ENCODE peak calls at places on chromosomes 2 and 18, in ten cellular contexts. G, R, A, V, S, W, L, Z, K and D are unnamed samples.

GRCh38 chr2:173571021-173571821 is 216.5 kb downstream of the CDCA7 start:
- DNase-seq in K (no peak), S (peak), A (peak), L (no peak), V (no peak), R (no peak), Z (peak), W (peak), G (peak), D (no peak)

GRCh38 chr2:210557721-210558120 is 1.3 kb downstream of the CPS1 start:
- DNase-seq in S (no peak), G (no peak), V (no peak), W (no peak), R (no peak), A (no peak), Z (no peak), K (no peak), L (no peak), D (no peak)

GRCh38 chr2:112633708-112634107 is 12.0 kb upstream of the SLC20A1 start:
- DNase-seq in R (no peak), S (no peak), L (no peak), G (no peak), W (no peak), V (no peak), Z (no peak), K (no peak), A (no peak), D (no peak)

GRCh38 chr2:186968277-186968676 is 119.3 kb upstream of the ZSWIM2 start:
- DNase-seq in W (no peak), V (no peak), L (no peak), S (no peak), A (peak), K (no peak), Z (no peak), R (no peak), G (no peak), D (no peak)

GRCh38 chr2:234823877-234824376 is 127.9 kb upstream of the SH3BP4 start:
- DNase-seq in A (peak), K (peak), L (no peak), R (peak), Z (peak), G (peak), W (peak), V (peak), S (peak), D (no peak)

GRCh38 chr2:240230424-240230945 is 90.0 kb upstream of the OTOS start:
- DNase-seq in G (no peak), V (peak), R (no peak), L (no peak), K (no peak), A (no peak), W (no peak), Z (no peak), S (no peak), D (no peak)

GRCh38 chr2:30031184-30031583 is 109.8 kb upstream of the ALK start:
- DNase-seq in V (no peak), R (no peak), Z (no peak), W (no peak), A (peak), G (no peak), K (no peak), S (no peak), L (no peak), D (no peak)

GRCh38 chr2:65129276-65129612 is 662 bp downstream of the RAB1A start:
- DNase-seq in K (peak), G (no peak), S (peak), Z (peak), L (no peak), R (no peak), A (no peak), W (no peak), V (no peak), D (no peak)

GRCh38 chr2:22999951-23000350 is 385.0 kb upstream of the KLHL29 start:
- DNase-seq in R (no peak), S (no peak), A (no peak), L (no peak), K (no peak), V (no peak), G (no peak), Z (no peak), W (no peak), D (no peak)

GRCh38 chr2:101720732-101721131 is 23.2 kb downstream of the MAP4K4 start:
- DNase-seq in Z (no peak), V (no peak), A (no peak), S (no peak), L (no peak), W (no peak), K (no peak), G (no peak), R (no peak), D (no peak)

GRCh38 chr2:146986161-146986560 is 858.7 kb upstream of the ACVR2A start:
- DNase-seq in G (peak), Z (peak), S (no peak), W (peak), V (no peak), K (no peak), A (peak), L (no peak), R (no peak), D (no peak)

GRCh38 chr2:241321911-241322310 is 6.2 kb downstream of the SEPTIN2 start:
- DNase-seq in K (no peak), Z (no peak), R (no peak), A (no peak), V (no peak), S (no peak), W (no peak), G (no peak), L (no peak), D (no peak)

GRCh38 chr2:167294031-167294774 is 405.9 kb downstream of the XIRP2 start:
- DNase-seq in R (no peak), A (peak), K (no peak), W (peak), V (no peak), Z (peak), L (no peak), G (peak), S (no peak), D (no peak)

GRCh38 chr2:14903709-14904374 is 271.3 kb downstream of the LRATD1 start:
- DNase-seq in S (peak), V (peak), G (no peak), A (no peak), L (no peak), R (no peak), W (no peak), K (no peak), Z (no peak), D (no peak)

GRCh38 chr2:211033765-211034164 is 477.4 kb downstream of the CPS1 start:
- DNase-seq in R (no peak), L (no peak), Z (no peak), W (peak), K (no peak), S (no peak), A (peak), G (no peak), V (no peak), D (no peak)

GRCh38 chr2:2696341-2697132 is 365.5 kb upstream of the MYT1L start:
- DNase-seq in W (no peak), Z (no peak), K (no peak), L (no peak), V (no peak), A (no peak), G (no peak), S (no peak), R (no peak), D (no peak)

GRCh38 chr2:109438773-109439191 is 175.0 kb downstream of the SEPTIN10 start:
- DNase-seq in R (no peak), S (peak), G (peak), W (peak), A (peak), Z (peak), K (peak), V (no peak), L (no peak), D (peak)

GRCh38 chr18:48739266-48740067 is 200.6 kb downstream of the CTIF start:
- DNase-seq in K (no peak), W (no peak), R (no peak), L (no peak), G (no peak), Z (no peak), S (no peak), A (peak), V (no peak), D (no peak)

GRCh38 chr18:49898421-49898820 is 85.1 kb upstream of the ACAA2 start:
- DNase-seq in S (no peak), A (peak), Z (peak), V (no peak), K (peak), L (no peak), G (peak), W (peak), R (no peak), D (no peak)

GRCh38 chr18:34647251-34647650 is 62.8 kb upstream of the DTNA start:
- DNase-seq in Z (no peak), G (no peak), W (no peak), S (no peak), A (no peak), L (no peak), K (no peak), V (no peak), R (no peak), D (no peak)

GRCh38 chr2:197920088-197920487 is 115.7 kb downstream of the PLCL1 start:
- DNase-seq in W (no peak), L (no peak), K (no peak), S (no peak), R (no peak), G (no peak), A (no peak), V (no peak), Z (no peak), D (no peak)

GRCh38 chr2:96859338-96859649 is 1.5 kb upstream of the ANKRD39 start:
- DNase-seq in V (no peak), L (no peak), A (no peak), K (no peak), Z (no peak), S (no peak), W (no peak), G (no peak), R (no peak), D (peak)

GRCh38 chr2:50851891-50852290 is 180.0 kb downstream of the NRXN1 start:
- DNase-seq in S (no peak), L (no peak), K (no peak), V (no peak), A (no peak), W (no peak), R (no peak), Z (no peak), G (no peak), D (no peak)

GRCh38 chr2:239370403-239370802 is 30.4 kb downstream of the HDAC4 start:
- DNase-seq in G (no peak), L (no peak), R (no peak), K (no peak), W (no peak), S (no peak), V (no peak), Z (no peak), A (no peak), D (no peak)

GRCh38 chr2:58594175-58594574 is 353.1 kb upstream of the FANCL start:
- DNase-seq in R (no peak), G (no peak), A (no peak), K (no peak), L (no peak), V (no peak), Z (no peak), S (peak), W (no peak), D (no peak)

GRCh38 chr2:199992296-199992695 is 36.9 kb downstream of the MAIP1 start:
- DNase-seq in G (no peak), W (no peak), Z (no peak), A (no peak), R (no peak), V (no peak), K (no peak), L (no peak), S (no peak), D (no peak)

GRCh38 chr2:231854616-231855125 is 68.4 kb downstream of the COPS7B start:
- DNase-seq in A (no peak), V (no peak), S (no peak), G (no peak), K (no peak), R (no peak), L (no peak), Z (no peak), W (no peak), D (no peak)

GRCh38 chr2:223815186-223815883 is 22.0 kb downstream of the AP1S3 start:
- DNase-seq in Z (peak), S (peak), R (peak), V (no peak), A (peak), L (no peak), G (peak), K (no peak), W (peak), D (no peak)

GRCh38 chr2:26561918-26562810 is 79.0 kb downstream of the CIB4 start:
- DNase-seq in A (peak), W (peak), R (no peak), G (no peak), Z (no peak), S (peak), V (peak), L (no peak), K (no peak), D (no peak)

GRCh38 chr2:217289909-217290283 is 430.0 kb upstream of the TNP1 start:
- DNase-seq in W (peak), S (peak), Z (peak), G (no peak), K (no peak), A (peak), R (peak), V (no peak), L (no peak), D (no peak)

GRCh38 chr18:22427797-22428549 is 10.3 kb upstream of the CTAGE1 start:
- DNase-seq in R (no peak), K (no peak), G (no peak), A (no peak), L (no peak), W (no peak), S (no peak), V (peak), Z (no peak), D (no peak)

GRCh38 chr2:15378148-15378908 is 182.8 kb downstream of the NBAS start:
- DNase-seq in Z (no peak), W (no peak), V (no peak), K (no peak), G (no peak), L (no peak), A (no peak), S (no peak), R (no peak), D (no peak)

GRCh38 chr2:181678744-181679543 is 1.4 kb downstream of the NEUROD1 start:
- DNase-seq in Z (no peak), S (no peak), G (no peak), A (no peak), R (no peak), V (no peak), K (no peak), W (no peak), L (no peak), D (no peak)

DNA sequence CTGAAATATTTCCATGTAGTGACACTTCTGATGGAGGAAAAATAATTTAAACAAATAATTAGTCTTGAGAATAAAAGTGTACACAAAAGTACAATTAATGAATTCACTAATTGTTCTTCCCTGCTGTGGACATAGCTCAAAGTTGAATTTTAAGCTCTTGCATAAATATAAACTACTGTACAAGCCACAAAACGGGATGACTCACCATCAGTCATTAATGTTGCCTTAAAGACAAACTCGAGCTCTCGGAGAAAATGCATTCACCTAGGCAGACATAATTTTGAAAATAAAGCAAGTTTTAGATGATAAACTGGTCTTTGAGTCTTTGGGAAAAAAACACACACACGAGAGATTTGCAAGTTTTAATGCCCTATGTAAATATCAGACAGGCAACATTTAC is 436.4 kb downstream of the ZNF521 start:
- DNase-seq in R (peak), V (no peak), A (peak), L (no peak), G (peak), K (no peak), Z (peak), W (no peak), S (no peak), D (no peak)
- TF ChIP-seq CTCF in R (no peak), V (no peak), A (no peak), L (no peak), G (no peak), K (no peak), Z (no peak), W (no peak), S (no peak), D (no peak)

GRCh38 chr2:121898483-121898882 is 143.0 kb downstream of the TSN start:
- DNase-seq in Z (no peak), R (no peak), L (no peak), G (peak), K (no peak), W (peak), V (no peak), S (no peak), A (peak), D (no peak)

GRCh38 chr2:121900391-121900790 is 144.9 kb downstream of the TSN start:
- DNase-seq in A (no peak), W (no peak), G (no peak), Z (no peak), V (no peak), R (no peak), K (no peak), L (no peak), S (no peak), D (no peak)

GRCh38 chr2:121895723-121896571 is 140.5 kb downstream of the TSN start:
- DNase-seq in V (no peak), G (no peak), Z (no peak), A (no peak), S (no peak), W (no peak), R (no peak), K (no peak), L (no peak), D (peak)

GRCh38 chr2:121902171-121902591 is 146.7 kb downstream of the TSN start:
- DNase-seq in K (no peak), R (no peak), V (no peak), L (no peak), G (no peak), Z (peak), S (no peak), A (no peak), W (peak), D (peak)

GRCh38 chr2:121897335-121897970 is 142.0 kb downstream of the TSN start:
- DNase-seq in V (no peak), W (peak), R (no peak), G (no peak), A (peak), K (no peak), Z (peak), L (no peak), S (no peak), D (no peak)
- H3K4me3 ChIP-seq in V (no peak), W (no peak), R (no peak), G (no peak), A (no peak), K (no peak), Z (no peak), L (no peak), S (no peak), D (no peak)

DNA sequence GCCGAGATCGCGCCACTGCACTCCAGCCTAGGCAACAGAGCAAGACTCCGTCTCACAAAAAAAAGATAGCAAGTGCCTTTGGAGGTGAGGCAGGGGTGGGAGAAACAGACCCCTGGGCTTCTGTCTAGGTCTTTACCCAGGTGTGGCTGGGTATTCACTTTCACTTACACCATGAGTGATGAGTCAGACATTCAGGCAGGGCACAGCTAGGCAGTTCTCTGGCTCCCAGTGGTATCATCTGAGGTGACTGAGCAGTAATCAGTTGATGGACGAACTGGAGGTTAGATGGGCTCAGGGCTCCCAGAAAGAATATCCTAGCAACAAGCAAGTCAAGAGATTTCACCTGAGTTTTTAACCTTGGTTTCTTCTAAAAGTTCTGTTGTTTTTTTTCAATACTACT is 107.0 kb upstream of the RAB6C start:
- DNase-seq in R (no peak), A (no peak), L (no peak), G (no peak), S (no peak), V (no peak), Z (no peak), W (no peak), K (no peak), D (no peak)
- TF ChIP-seq CTCF in R (no peak), A (no peak), L (no peak), G (no peak), S (no peak), V (no peak), Z (no peak), W (no peak), K (no peak), D (no peak)

GRCh38 chr2:110735366-110735765 is 3.0 kb downstream of the ACOXL start:
- DNase-seq in A (no peak), V (no peak), G (no peak), R (no peak), Z (no peak), S (no peak), W (peak), L (no peak), K (peak), D (no peak)
- H3K4me3 ChIP-seq in A (no peak), V (no peak), G (no peak), R (no peak), Z (no peak), S (peak), W (no peak), L (no peak), K (no peak), D (no peak)

DNA sequence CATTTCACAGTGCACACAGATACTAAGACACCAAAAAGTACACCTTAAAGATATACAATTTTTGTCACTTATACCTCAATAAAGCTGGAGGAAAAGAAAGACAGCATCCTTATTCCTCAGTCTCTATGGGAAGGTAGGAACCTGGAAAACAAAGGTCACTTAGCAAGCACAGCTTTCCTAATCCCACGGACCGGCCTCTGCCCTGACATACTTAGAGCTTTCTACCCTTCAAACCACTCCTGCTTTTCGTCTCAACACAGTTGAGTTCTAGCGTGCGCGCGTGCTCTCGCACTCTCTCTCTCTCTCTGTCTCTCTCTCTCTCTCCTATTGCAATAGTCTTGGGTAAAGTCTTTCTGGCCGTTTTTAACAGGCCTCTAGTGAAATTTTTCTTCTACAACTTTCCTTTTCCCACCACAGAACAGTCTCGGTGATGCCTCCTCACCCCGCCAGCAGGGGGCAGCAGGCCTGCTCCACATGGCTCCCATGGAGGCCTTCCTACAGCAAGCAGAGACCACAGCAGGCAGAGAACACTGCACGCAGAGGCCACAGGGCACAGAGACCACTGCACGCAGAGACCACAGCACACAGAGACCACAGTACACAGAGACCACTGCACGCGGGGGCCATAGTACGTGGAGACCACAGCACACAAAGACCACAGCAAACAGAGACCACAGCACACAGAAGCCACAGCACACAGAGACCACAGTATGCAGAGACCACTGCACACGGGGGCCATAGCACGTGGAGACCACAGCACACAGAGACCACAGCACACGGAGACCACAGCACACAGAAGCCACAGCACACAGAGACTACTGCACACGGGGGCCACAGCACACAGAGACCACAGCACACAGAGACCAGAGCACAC is 106.9 kb downstream of the FBXO15 start:
- DNase-seq in V (peak), R (no peak), G (no peak), Z (peak), S (peak), L (peak), K (peak), W (peak), A (no peak), D (no peak)
- TF ChIP-seq CTCF in V (peak), R (peak), G (peak), Z (peak), S (peak), L (peak), K (no peak), W (peak), A (peak), D (no peak)

GRCh38 chr18:70503060-70503459 is 214.2 kb downstream of the SOCS6 start:
- DNase-seq in S (no peak), Z (no peak), A (no peak), L (no peak), G (no peak), W (no peak), V (no peak), K (no peak), R (no peak), D (no peak)

GRCh38 chr18:70501358-70501757 is 212.5 kb downstream of the SOCS6 start:
- DNase-seq in A (no peak), S (no peak), W (no peak), Z (no peak), R (no peak), G (no peak), L (no peak), V (no peak), K (no peak), D (no peak)

GRCh38 chr18:70496749-70497294 is 208.0 kb downstream of the SOCS6 start:
- DNase-seq in V (no peak), A (no peak), S (no peak), Z (no peak), L (no peak), R (no peak), G (no peak), W (no peak), K (no peak), D (no peak)

GRCh38 chr18:70500748-70501147 is 211.9 kb downstream of the SOCS6 start:
- DNase-seq in V (no peak), A (no peak), L (no peak), Z (no peak), K (no peak), W (no peak), S (no peak), R (no peak), G (no peak), D (no peak)

GRCh38 chr18:70499218-70499691 is 210.4 kb downstream of the SOCS6 start:
- DNase-seq in K (no peak), V (no peak), A (no peak), S (no peak), Z (peak), L (peak), R (no peak), W (no peak), G (no peak), D (peak)
- H3K4me3 ChIP-seq in K (no peak), V (no peak), A (no peak), S (no peak), Z (peak), L (no peak), R (no peak), W (no peak), G (no peak), D (no peak)